ENCODE peak calls at places on chromosomes 16 and 17, in ten cellular contexts. F is neural progenitor cell, Y is IMR-90, B is neuronal stem cell, E is SK-N-SH, X is GM23248, W is fibroblast of lung, V is MM.1S, P is endothelial cell of umbilical vein, A is A549. L is an unnamed sample.

GRCh38 chr17:65431116-65431515 is 130.3 kb downstream of the AXIN2 start:
- DNase-seq in E (no peak), W (no peak), A (no peak), B (no peak), F (no peak), X (no peak), Y (no peak), V (no peak), P (no peak), L (no peak)

GRCh38 chr17:8741771-8742170 is 2.9 kb downstream of the CCDC42 start:
- DNase-seq in A (no peak), E (no peak), F (no peak), V (no peak), X (no peak), P (no peak), W (no peak), Y (no peak), B (no peak), L (no peak)

GRCh38 chr17:8586766-8587165 is 43.8 kb downstream of the MYH10 start:
- DNase-seq in W (no peak), V (no peak), P (no peak), A (no peak), B (no peak), X (no peak), E (no peak), F (no peak), Y (no peak), L (no peak)

GRCh38 chr16:9225527-9226316 is 134.3 kb downstream of the HAPSTR1 start:
- DNase-seq in X (peak; percentile 22), P (no peak), E (peak; percentile 30), B (peak; percentile 9), F (peak; percentile 62), W (no peak), Y (no peak), V (no peak), A (no peak), L (no peak)

GRCh38 chr17:41683441-41684007 is 5.2 kb upstream of the EIF1 start:
- DNase-seq in A (no peak), F (no peak), P (no peak), Y (no peak), W (no peak), V (no peak), E (no peak), B (no peak), X (no peak), L (no peak)

GRCh38 chr17:17783121-17783824 is 53.5 kb downstream of the SREBF1 start:
- DNase-seq in W (peak; percentile 21), F (peak; percentile 88), P (peak; percentile 32), Y (no peak), X (peak; percentile 64), A (no peak), B (peak; percentile 81), V (peak; percentile 71), E (peak; percentile 76), L (no peak)

GRCh38 chr17:42720996-42721583 is 23.8 kb downstream of the EZH1 start:
- DNase-seq in E (peak; percentile 75), X (peak; percentile 81), P (peak; percentile 73), B (peak; percentile 33), A (peak; percentile 80), V (peak; percentile 82), Y (peak; percentile 71), F (peak; percentile 83), W (peak; percentile 79), L (peak; percentile 88)

GRCh38 chr17:68221786-68222185 is 26.1 kb upstream of the AMZ2 start:
- DNase-seq in V (no peak), E (no peak), X (no peak), W (no peak), F (no peak), A (no peak), P (no peak), B (no peak), Y (no peak), L (no peak)

GRCh38 chr17:77422104-77422782 is 281.5 kb downstream of the SEC14L1 start:
- DNase-seq in E (no peak), Y (no peak), B (no peak), X (no peak), A (no peak), P (no peak), V (no peak), W (no peak), F (no peak), L (peak; percentile 74)

GRCh38 chr17:17354560-17355357 is 51.6 kb downstream of the NT5M start:
- DNase-seq in V (peak; percentile 66), A (peak; percentile 93), F (peak; percentile 89), W (peak; percentile 61), B (peak; percentile 77), Y (peak; percentile 60), P (peak; percentile 75), X (peak; percentile 84), E (peak; percentile 88), L (peak; percentile 95)

GRCh38 chr17:80152057-80152831 is 5.3 kb upstream of the EIF4A3 start:
- DNase-seq in E (no peak), A (no peak), B (no peak), V (no peak), W (peak; percentile 59), Y (peak; percentile 69), X (no peak), F (no peak), P (no peak), L (peak; percentile 78)

GRCh38 chr17:29613371-29613837 is 9.3 kb downstream of the CORO6 start:
- DNase-seq in A (no peak), F (peak; percentile 96), V (peak; percentile 88), W (peak; percentile 87), E (peak; percentile 35), X (peak; percentile 91), B (peak; percentile 90), Y (peak; percentile 59), P (peak; percentile 90), L (peak; percentile 99)

GRCh38 chr16:46743232-46743719 is 4.9 kb downstream of the MYLK3 start:
- DNase-seq in B (no peak), X (peak; percentile 47), E (peak; percentile 25), Y (peak; percentile 28), A (no peak), P (peak; percentile 25), V (no peak), F (no peak), W (peak; percentile 8), L (peak; percentile 63)

GRCh38 chr17:73288534-73289302 is 23.1 kb downstream of the CDC42EP4 start:
- DNase-seq in E (no peak), Y (no peak), B (no peak), P (no peak), V (no peak), F (no peak), X (no peak), W (no peak), A (peak; percentile 50), L (no peak)

GRCh38 chr17:74296548-74296936 is 22.5 kb downstream of the DNAI2 start:
- DNase-seq in E (peak; percentile 76), Y (peak; percentile 38), F (peak; percentile 82), V (peak; percentile 26), W (peak; percentile 44), P (peak; percentile 7), B (peak; percentile 47), X (peak; percentile 62), A (peak; percentile 60), L (peak; percentile 64)
- H3K4me2 ChIP-seq in E (no peak overlapping the region), Y (no peak overlapping the region), F (no peak overlapping the region), V (no peak overlapping the region), W (no peak overlapping the region), P (no peak overlapping the region), B (no peak overlapping the region), X (no peak overlapping the region), A (no peak overlapping the region), L (no peak overlapping the region)

GRCh38 chr17:67151717-67152116 is 93.3 kb downstream of the HELZ start:
- DNase-seq in V (no peak), W (peak; percentile 36), B (no peak), A (peak; percentile 38), P (no peak), F (no peak), X (peak; percentile 78), E (no peak), Y (peak; percentile 81), L (peak; percentile 32)
- H3K4me2 ChIP-seq in V (no peak overlapping the region), W (no peak overlapping the region), B (no peak overlapping the region), A (peak overlapping the region; percentile 62), P (no peak overlapping the region), F (no peak overlapping the region), X (peak overlapping the region; percentile 9), E (peak overlapping the region; percentile 30), Y (no peak overlapping the region), L (no peak overlapping the region)

GRCh38 chr16:89199241-89200123 is 855 bp downstream of the SLC22A31 start:
- DNase-seq in E (no peak), V (no peak), P (no peak), A (no peak), F (no peak), X (no peak), W (no peak), B (no peak), Y (no peak), L (peak; percentile 79)

GRCh38 chr16:89201467-89202377 is 1.4 kb upstream of the SLC22A31 start:
- DNase-seq in P (peak; percentile 43), F (peak; percentile 95), E (peak; percentile 98), X (peak; percentile 84), W (peak; percentile 66), Y (peak; percentile 66), V (no peak), A (peak; percentile 82), B (peak; percentile 84), L (peak; percentile 98)

GRCh38 chr16:89200124-89200849 is at the start of gene SLC22A31:
- DNase-seq in W (no peak), P (no peak), X (peak; percentile 45), Y (no peak), E (peak; percentile 36), B (no peak), V (no peak), F (peak; percentile 27), A (no peak), L (peak; percentile 81)

GRCh38 chr16:89200850-89201466 is 621 bp upstream of the SLC22A31 start:
- DNase-seq in X (no peak), Y (no peak), F (peak; percentile 66), V (no peak), P (no peak), W (no peak), A (no peak), E (peak; percentile 49), B (no peak), L (peak; percentile 73)

DNA sequence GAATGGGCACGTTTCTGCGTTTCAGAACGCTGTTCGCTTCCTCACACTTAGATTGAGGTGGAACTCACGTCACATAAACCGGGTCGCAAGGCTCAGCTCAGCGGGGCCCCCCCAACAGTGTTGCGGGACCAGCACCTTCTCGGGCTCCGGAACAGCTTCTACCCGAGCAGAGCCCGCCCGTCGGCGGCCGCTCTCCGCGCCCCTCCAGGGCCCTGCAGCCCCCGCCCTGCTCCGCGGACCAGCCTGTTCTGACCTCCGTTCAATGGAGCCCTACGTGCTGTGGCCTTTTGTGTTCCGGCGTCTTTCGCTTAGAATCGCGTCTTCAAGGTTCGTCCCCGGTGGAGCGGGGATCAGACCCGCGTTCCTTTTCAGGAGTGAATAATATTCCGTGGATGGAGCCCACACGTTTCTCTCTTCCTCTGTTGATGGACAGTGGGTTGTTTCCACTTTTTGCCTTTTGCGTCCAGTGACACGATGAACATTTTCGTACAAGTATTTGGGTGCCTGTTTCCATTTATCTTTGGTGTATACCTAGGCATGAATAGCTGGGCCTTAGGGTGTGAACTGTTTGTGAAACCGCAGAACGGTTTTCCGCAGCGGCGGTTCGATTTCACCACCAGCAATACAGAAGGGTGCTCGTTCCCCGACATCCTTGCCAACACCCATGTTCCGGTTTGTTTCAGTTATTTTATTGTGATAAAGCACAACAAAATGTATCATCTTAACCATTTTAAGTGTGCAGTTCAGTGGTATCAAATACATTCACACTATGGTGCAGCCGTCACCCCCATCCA is 2.3 kb upstream of the SLC22A31 start:
- DNase-seq in E (no peak), X (no peak), Y (no peak), W (no peak), A (no peak), P (no peak), B (no peak), V (no peak), F (peak; percentile 42), L (peak; percentile 66)
- H3K4me2 ChIP-seq in E (no peak overlapping the region), X (peak overlapping the region; percentile 1), Y (no peak overlapping the region), W (no peak overlapping the region), A (peak overlapping the region; percentile 100), P (no peak overlapping the region), B (no peak overlapping the region), V (no peak overlapping the region), F (peak overlapping the region; percentile 65), L (no peak overlapping the region)

GRCh38 chr17:82776454-82776853 is 24.6 kb downstream of the TBCD start:
- DNase-seq in B (no peak), E (no peak), W (no peak), V (no peak), A (no peak), Y (no peak), P (no peak), X (no peak), F (no peak), L (no peak)
- H3K4me2 ChIP-seq in B (no peak overlapping the region), E (no peak overlapping the region), W (no peak overlapping the region), V (no peak overlapping the region), A (no peak overlapping the region), Y (no peak overlapping the region), P (no peak overlapping the region), X (no peak overlapping the region), F (no peak overlapping the region), L (no peak overlapping the region)

L was measured in osteoblast.